ENCODE peak calls at places on chromosomes 5 and 9, in six cellular contexts. Y is psoas muscle, F is Calu3, M is BE2C, X is esophagus squamous epithelium, Z is neural crest cell. B is an unnamed sample.

GRCh38 chr5:113824307-113824706 is 310.8 kb downstream of the YTHDC2 start:
- DNase-seq in Z (no peak), F (no peak), X (no peak), Y (no peak), M (no peak), B (no peak)

GRCh38 chr9:69200071-69200470 is 26.0 kb downstream of the TJP2 start:
- DNase-seq in Z (no peak), X (no peak), F (no peak), M (no peak), Y (no peak), B (no peak)

GRCh38 chr5:98933446-98934072 is 4.8 kb upstream of the CHD1 start:
- DNase-seq in Y (no peak), M (no peak), Z (no peak), X (no peak), F (no peak), B (no peak)

GRCh38 chr5:74212336-74212735 is 428.2 kb downstream of the ENC1 start:
- DNase-seq in X (no peak), F (peak), Z (no peak), M (peak), Y (no peak), B (no peak)

GRCh38 chr5:658103-658502 is 35.0 kb downstream of the TPPP start:
- DNase-seq in M (no peak), X (no peak), Y (no peak), F (no peak), Z (no peak), B (no peak)

GRCh38 chr5:9423611-9424010 is 122.3 kb downstream of the SEMA5A start:
- DNase-seq in Y (no peak), F (no peak), Z (no peak), X (no peak), M (no peak), B (no peak)

GRCh38 chr5:126481243-126481642 is 58.0 kb downstream of the GRAMD2B start:
- DNase-seq in X (no peak), M (no peak), Z (no peak), F (no peak), Y (no peak), B (no peak)

GRCh38 chr5:176562189-176562588 is 13.0 kb downstream of the CDHR2 start:
- DNase-seq in X (no peak), Z (no peak), F (no peak), M (no peak), Y (no peak), B (no peak)

GRCh38 chr9:84325347-84325982 is 15.1 kb downstream of the SLC28A3 start:
- DNase-seq in M (no peak), Z (no peak), Y (no peak), X (no peak), F (peak), B (no peak)

GRCh38 chr5:111389390-111390082 is 122.8 kb downstream of the STARD4 start:
- DNase-seq in Y (no peak), F (no peak), Z (no peak), X (no peak), M (no peak), B (no peak)

GRCh38 chr9:80320916-80321315 is 749.2 kb downstream of the TLE4 start:
- DNase-seq in X (no peak), Y (no peak), M (no peak), F (no peak), Z (no peak), B (no peak)

GRCh38 chr5:178793156-178793555 is 62.7 kb upstream of the ZNF354A start:
- DNase-seq in X (no peak), Y (no peak), Z (peak), M (peak), F (no peak), B (no peak)

GRCh38 chr5:95216136-95216955 is 68.5 kb downstream of the MCTP1 start:
- DNase-seq in F (no peak), X (no peak), M (no peak), Y (no peak), Z (no peak), B (no peak)

GRCh38 chr5:94276751-94277150 is 341.7 kb downstream of the KIAA0825 start:
- DNase-seq in X (no peak), Z (no peak), Y (no peak), M (no peak), F (no peak), B (no peak)

GRCh38 chr9:95005276-95006141 is 279.0 kb downstream of the AOPEP start:
- DNase-seq in X (no peak), Z (no peak), M (no peak), Y (no peak), F (no peak), B (peak)

GRCh38 chr5:91332267-91333044 is 50.7 kb downstream of the ARRDC3 start:
- DNase-seq in M (no peak), F (peak), X (no peak), Y (no peak), Z (no peak), B (no peak)

GRCh38 chr9:134829356-134829937 is 51.2 kb upstream of the FCN2 start:
- DNase-seq in X (no peak), Y (no peak), M (no peak), F (no peak), Z (no peak), B (no peak)

GRCh38 chr5:113250341-113250953 is 184.3 kb downstream of the TSSK1B start:
- DNase-seq in Y (peak), F (no peak), Z (no peak), M (no peak), X (no peak), B (no peak)

GRCh38 chr9:77977210-77977611 is 54.4 kb downstream of the GNAQ start:
- DNase-seq in Y (peak), F (peak), Z (peak), M (peak), X (no peak), B (peak)

GRCh38 chr5:95283022-95283615 is 1.8 kb downstream of the MCTP1 start:
- DNase-seq in F (no peak), M (no peak), Z (no peak), Y (no peak), X (no peak), B (no peak)

GRCh38 chr9:78958887-78959286 is 612.9 kb upstream of the TLE4 start:
- DNase-seq in Y (no peak), F (no peak), X (no peak), Z (no peak), M (peak), B (no peak)

GRCh38 chr5:134594797-134595457 is 37.7 kb downstream of the SAR1B start:
- DNase-seq in Z (no peak), M (no peak), F (no peak), X (no peak), Y (no peak), B (no peak)

GRCh38 chr5:96093890-96094381 is 132.3 kb upstream of the ELL2 start:
- DNase-seq in F (peak), Y (no peak), Z (no peak), X (no peak), M (no peak), B (no peak)

GRCh38 chr9:109652971-109653370 is 127.0 kb upstream of the PALM2AKAP2 start:
- DNase-seq in Y (no peak), F (peak), Z (no peak), M (no peak), X (no peak), B (no peak)

GRCh38 chr5:66174338-66174737 is 30.2 kb downstream of the SREK1 start:
- DNase-seq in X (no peak), Y (no peak), Z (no peak), F (no peak), M (no peak), B (no peak)

GRCh38 chr9:6984941-6985578 is 227.3 kb downstream of the KDM4C start:
- DNase-seq in F (no peak), Y (no peak), Z (no peak), X (no peak), M (no peak), B (no peak)

GRCh38 chr9:24614070-24614469 is 68.4 kb upstream of the IZUMO3 start:
- DNase-seq in Z (no peak), F (no peak), X (no peak), M (no peak), Y (no peak), B (no peak)

GRCh38 chr9:107807183-107807582 is 317.6 kb upstream of the KLF4 start:
- DNase-seq in M (no peak), Z (no peak), F (no peak), Y (no peak), X (no peak), B (no peak)

GRCh38 chr9:111078391-111079038 is 40.2 kb upstream of the LPAR1 start:
- DNase-seq in M (no peak), F (no peak), Y (no peak), Z (no peak), X (no peak), B (no peak)

GRCh38 chr5:67350185-67350584 is 153.6 kb upstream of the CD180 start:
- DNase-seq in Y (no peak), Z (no peak), F (no peak), M (peak), X (no peak), B (no peak)
- TF ChIP-seq CTCF in Y (no peak), Z (no peak), F (no peak), M (peak), X (no peak), B (no peak)

DNA sequence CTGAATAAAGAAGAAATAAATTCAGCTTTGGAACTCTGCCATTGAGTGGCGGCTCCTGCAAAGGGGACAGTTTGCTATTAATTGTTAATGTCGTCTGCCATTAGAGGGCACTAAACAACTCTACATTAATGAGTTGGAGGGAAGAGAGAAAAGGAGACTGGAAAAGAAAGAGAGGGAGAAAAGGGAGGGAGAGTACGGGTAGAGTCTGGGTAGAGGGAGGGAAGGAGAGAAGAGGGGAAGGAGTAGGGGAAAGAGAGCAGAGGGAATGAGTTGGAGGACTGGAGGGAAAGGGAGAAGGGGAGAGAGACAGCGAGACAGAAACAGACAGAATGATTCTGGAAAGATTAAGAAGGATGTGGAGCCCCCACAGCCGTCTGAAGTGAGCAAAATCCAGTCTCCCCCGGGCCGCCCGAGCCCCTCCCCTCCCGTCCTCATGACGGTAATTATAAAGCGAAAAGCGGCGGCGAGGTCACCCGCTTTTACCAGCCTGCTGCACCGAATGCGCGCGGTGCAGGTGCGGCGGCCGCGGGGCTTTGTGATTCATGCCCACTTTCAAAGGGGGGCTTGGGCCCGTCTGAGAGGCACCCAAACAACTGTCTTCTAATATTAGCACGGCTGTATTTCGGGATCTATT is 1.9 kb upstream of the FST start:
- DNase-seq in X (no peak), M (no peak), Y (no peak), Z (peak), F (peak), B (no peak)
- TF ChIP-seq CTCF in X (peak), M (peak), Y (peak), Z (peak), F (peak), B (peak)

GRCh38 chr9:37374892-37375291 is 47.6 kb upstream of the GRHPR start:
- DNase-seq in Y (no peak), M (no peak), Z (no peak), X (no peak), F (no peak), B (no peak)
- TF ChIP-seq CTCF in Y (no peak), M (no peak), Z (no peak), X (no peak), F (no peak), B (no peak)

GRCh38 chr9:124602204-124602603 is 95.0 kb upstream of the NR5A1 start:
- DNase-seq in M (no peak), F (no peak), X (no peak), Z (no peak), Y (no peak), B (no peak)

GRCh38 chr9:124599121-124599795 is 92.1 kb upstream of the NR5A1 start:
- DNase-seq in Y (no peak), M (no peak), F (no peak), Z (no peak), X (no peak), B (no peak)

GRCh38 chr9:124600407-124600806 is 93.2 kb upstream of the NR5A1 start:
- DNase-seq in Z (no peak), M (no peak), Y (no peak), F (no peak), X (no peak), B (no peak)

GRCh38 chr9:124605258-124605657 is 98.1 kb upstream of the NR5A1 start:
- DNase-seq in Y (no peak), Z (no peak), M (no peak), X (no peak), F (no peak), B (no peak)

DNA sequence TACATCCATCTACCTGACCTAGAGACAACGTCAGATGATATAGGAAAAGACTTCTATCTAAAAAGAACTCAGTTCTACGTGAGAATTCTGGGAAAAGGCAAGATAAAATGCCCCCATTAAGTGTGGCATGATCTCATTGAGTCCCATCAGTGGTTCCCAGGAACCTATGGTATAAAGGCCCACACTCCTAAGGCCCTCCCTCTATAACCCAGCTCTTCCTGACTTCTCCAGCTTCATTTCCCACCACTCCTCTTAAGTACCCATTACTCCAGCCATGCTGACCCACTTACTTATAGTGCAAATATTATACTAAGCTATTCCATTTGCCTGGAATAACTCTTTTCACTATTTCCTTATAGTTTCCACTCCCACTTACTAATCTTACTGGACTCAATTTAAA is 95.4 kb upstream of the NR5A1 start:
- DNase-seq in M (no peak), Z (no peak), X (no peak), F (no peak), Y (no peak), B (no peak)
- TF ChIP-seq CTCF in M (no peak), Z (no peak), X (no peak), F (no peak), Y (no peak), B (no peak)

GRCh38 chr9:98686961-98687855 is 21.5 kb downstream of the GABBR2 start:
- DNase-seq in X (no peak), M (no peak), Z (no peak), F (peak), Y (no peak), B (no peak)
- TF ChIP-seq CTCF in X (no peak), M (no peak), Z (no peak), F (no peak), Y (no peak), B (no peak)

DNA sequence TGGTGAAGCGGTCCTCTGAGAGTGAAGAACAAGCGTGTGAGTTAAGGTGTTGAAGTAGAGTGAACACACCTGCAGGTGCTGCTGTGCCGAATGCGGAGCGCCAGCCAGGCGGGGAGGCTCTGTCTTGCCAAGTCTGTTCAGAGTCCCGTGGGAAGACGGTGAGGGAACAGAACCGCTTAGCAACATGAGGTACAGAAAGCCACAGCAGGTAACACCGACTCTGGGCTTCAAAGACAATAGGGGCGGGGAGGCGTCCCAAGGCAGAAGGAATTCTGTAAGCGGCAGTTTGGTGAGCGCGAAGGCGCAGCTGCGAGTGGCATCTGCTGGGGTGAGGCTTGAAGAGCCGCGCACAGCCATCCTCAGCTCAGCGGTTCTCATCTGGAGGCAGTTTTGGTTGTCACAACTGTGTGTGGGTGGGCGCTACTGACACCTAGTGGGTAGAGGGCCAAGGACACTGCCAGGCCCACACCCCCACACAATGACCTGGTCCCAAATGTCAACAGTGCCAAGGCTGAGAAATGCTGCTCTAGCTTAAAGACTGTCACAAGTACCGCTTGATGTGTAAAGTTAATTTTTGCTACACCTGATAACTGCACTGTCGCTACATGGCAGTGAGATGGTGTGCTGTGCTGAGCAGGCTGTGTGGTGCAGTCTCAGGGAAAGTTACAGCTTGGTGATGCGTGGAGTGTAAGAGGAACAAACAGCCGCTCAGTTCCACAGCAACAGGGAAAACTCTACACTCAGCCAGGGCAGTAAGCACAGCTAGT is 67.4 kb upstream of the TBC1D9B start:
- DNase-seq in Y (no peak), M (peak), F (peak), X (no peak), Z (peak), B (no peak)
- TF ChIP-seq CTCF in Y (peak), M (peak), F (peak), X (peak), Z (peak), B (no peak)